ENCODE peak calls at places on chromosomes 6 and 20, in four cellular contexts. Y, J, N and S are unnamed samples.
A peak's percentile ranks its signal among the peaks of the same experiment; 100 is the strongest.

GRCh38 chr6:167543602-167544506 is 219.0 kb downstream of the TTLL2 start:
- DNase-seq in Y (no peak), J (no peak), N (peak; percentile 20), S (no peak)

GRCh38 chr20:43386878-43387277 is 70.8 kb upstream of the SRSF6 start:
- DNase-seq in Y (no peak), J (no peak), N (no peak), S (no peak)

GRCh38 chr6:106087548-106088325 is 1.6 kb downstream of the PRDM1 start:
- DNase-seq in Y (no peak), J (peak; percentile 52), N (peak; percentile 85), S (no peak)

GRCh38 chr20:1894471-1894950 is 696 bp upstream of the SIRPA start:
- DNase-seq in Y (peak; percentile 62), J (peak; percentile 80), N (peak; percentile 71), S (no peak)

GRCh38 chr20:34560141-34560523 is 1.6 kb downstream of the MAP1LC3A start:
- DNase-seq in Y (peak; percentile 81), J (no peak), N (no peak), S (no peak)

GRCh38 chr6:31035862-31036497 is 25.7 kb downstream of the MUC22 start:
- DNase-seq in Y (no peak), J (no peak), N (no peak), S (no peak)

GRCh38 chr6:129593233-129593564 is 116.8 kb downstream of the ARHGAP18 start:
- DNase-seq in Y (peak; percentile 80), J (no peak), N (peak; percentile 72), S (no peak)

GRCh38 chr6:38187285-38187684 is 367.8 kb downstream of the ZFAND3 start:
- DNase-seq in Y (peak; percentile 25), J (peak; percentile 72), N (no peak), S (no peak)

GRCh38 chr6:135680964-135681913 is 170.3 kb upstream of the PDE7B start:
- DNase-seq in Y (peak; percentile 50), J (no peak), N (peak; percentile 36), S (no peak)

GRCh38 chr20:20685635-20686034 is 26.8 kb downstream of the RALGAPA2 start:
- DNase-seq in Y (peak; percentile 59), J (no peak), N (no peak), S (no peak)

GRCh38 chr6:27213544-27214125 is 33.9 kb upstream of the PRSS16 start:
- DNase-seq in Y (no peak), J (peak; percentile 82), N (peak; percentile 40), S (no peak)

GRCh38 chr6:151180321-151180720 is 59.4 kb upstream of the AKAP12 start:
- DNase-seq in Y (no peak), J (no peak), N (no peak), S (no peak)

GRCh38 chr20:21505810-21506530 is 7.9 kb downstream of the NKX2-2 start:
- DNase-seq in Y (peak; percentile 69), J (peak; percentile 72), N (peak; percentile 39), S (peak; percentile 66)

GRCh38 chr6:27584326-27584725 is 111.4 kb upstream of the ZNF184 start:
- DNase-seq in Y (no peak), J (no peak), N (no peak), S (no peak)

GRCh38 chr6:73339340-73339739 is 14.7 kb downstream of the DPPA5 start:
- DNase-seq in Y (no peak), J (peak; percentile 48), N (peak; percentile 3), S (no peak)

DNA sequence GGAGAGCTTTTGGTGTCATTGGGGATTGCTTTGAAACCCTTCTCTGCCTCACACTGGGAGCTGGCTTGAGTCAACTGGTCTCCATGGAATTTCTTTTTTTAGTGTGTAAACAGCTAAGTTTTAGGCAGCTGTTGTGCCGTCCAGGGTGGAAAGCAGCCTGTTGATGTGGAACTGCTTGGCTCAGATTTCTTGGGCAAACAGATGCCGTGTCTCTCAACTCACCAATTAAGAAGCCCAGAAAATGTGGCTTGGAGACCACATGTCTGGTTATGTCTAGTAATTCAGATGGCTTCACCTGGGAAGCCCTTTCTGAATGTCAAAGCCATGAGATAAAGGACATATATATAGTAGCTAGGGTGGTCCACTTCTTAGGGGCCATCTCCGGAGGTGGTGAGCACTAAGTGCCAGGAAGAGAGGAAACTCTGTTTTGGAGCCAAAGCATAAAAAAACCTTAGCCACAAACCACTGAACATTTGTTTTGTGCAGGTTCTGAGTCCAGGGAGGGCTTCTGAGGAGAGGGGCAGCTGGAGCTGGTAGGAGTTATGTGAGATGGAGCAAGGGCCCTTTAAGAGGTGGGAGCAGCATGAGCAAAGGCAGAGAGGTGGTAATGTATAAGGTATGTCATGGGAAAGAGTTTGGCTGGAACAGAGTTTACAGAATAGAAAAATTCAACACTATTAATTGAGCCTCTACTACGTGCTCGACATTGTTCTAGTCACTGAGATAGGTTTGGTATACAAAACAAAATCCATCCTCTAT is 31.2 kb downstream of the SRSF3 start:
- DNase-seq in Y (peak; percentile 14), J (no peak), N (peak; percentile 68), S (no peak)
- H3K27ac ChIP-seq in Y (no peak overlapping the region), J (no peak overlapping the region), N (peak overlapping the region; percentile 49), S (peak overlapping the region; percentile 18)

GRCh38 chr6:220736-221475 is 71.4 kb upstream of the DUSP22 start:
- DNase-seq in Y (no peak), J (no peak), N (peak; percentile 38), S (no peak)
- H3K4me3 ChIP-seq in Y (no peak overlapping the region), J (no peak overlapping the region), N (no peak overlapping the region), S (no peak overlapping the region)

DNA sequence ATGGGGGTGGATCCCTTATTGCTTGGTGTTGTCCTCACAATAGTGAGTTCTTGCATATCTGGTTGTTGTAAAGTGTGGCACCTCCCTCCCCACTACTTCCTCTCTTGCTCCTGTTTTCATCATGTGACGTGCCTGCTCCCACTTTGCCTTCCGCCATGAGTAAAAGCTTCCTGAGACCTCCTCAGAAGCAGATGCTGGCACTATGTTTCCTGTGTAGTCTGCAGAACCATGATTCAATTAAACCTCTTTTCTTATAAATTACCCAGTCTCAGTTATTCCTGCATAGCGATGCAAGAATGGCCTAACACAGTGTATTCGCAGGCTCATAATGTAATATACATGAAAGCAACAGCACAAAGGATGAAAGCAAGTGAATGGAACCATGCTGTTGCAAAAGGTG is 28.4 kb upstream of the ANKRD60 start:
- DNase-seq in Y (no peak), J (peak; percentile 57), N (no peak), S (no peak)
- H3K27ac ChIP-seq in Y (no peak overlapping the region), J (no peak overlapping the region), N (no peak overlapping the region), S (no peak overlapping the region)

GRCh38 chr6:3389390-3390167 is 67.3 kb downstream of the SLC22A23 start:
- DNase-seq in Y (peak; percentile 70), J (no peak), N (peak; percentile 94), S (no peak)
- H3K4me3 ChIP-seq in Y (no peak overlapping the region), J (no peak overlapping the region), N (no peak overlapping the region), S (no peak overlapping the region)

DNA sequence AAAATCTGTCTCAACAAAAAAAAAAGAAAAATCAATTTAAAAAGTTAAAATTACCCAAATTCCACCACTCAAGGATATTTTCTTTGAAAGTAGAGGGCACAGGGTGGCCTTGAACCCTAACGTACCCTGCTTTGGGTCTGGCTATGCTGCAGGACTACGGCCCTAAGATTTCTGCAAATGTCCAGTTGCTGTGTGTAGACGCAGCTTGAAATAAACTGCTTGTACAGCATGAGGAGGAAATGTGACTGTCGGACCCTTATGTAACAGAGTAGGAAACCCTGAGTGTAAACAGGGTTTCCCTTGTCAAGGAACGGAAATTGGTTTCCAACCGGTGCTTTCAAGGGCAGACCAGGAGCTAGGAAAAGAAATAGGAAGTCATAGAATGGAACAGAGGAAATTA is 60.8 kb upstream of the SHLD1 start:
- DNase-seq in Y (no peak), J (no peak), N (no peak), S (no peak)
- H3K27ac ChIP-seq in Y (no peak overlapping the region), J (no peak overlapping the region), N (no peak overlapping the region), S (peak overlapping the region; percentile 73)

GRCh38 chr6:83709748-83710050 is 798 bp upstream of the SNAP91 start:
- DNase-seq in Y (no peak), J (no peak), N (no peak), S (no peak)
- H3K4me3 ChIP-seq in Y (no peak overlapping the region), J (no peak overlapping the region), N (no peak overlapping the region), S (no peak overlapping the region)

GRCh38 chr20:25527949-25528348 is 57.4 kb downstream of the NINL start:
- DNase-seq in Y (no peak), J (no peak), N (no peak), S (no peak)
- H3K27ac ChIP-seq in Y (no peak overlapping the region), J (no peak overlapping the region), N (no peak overlapping the region), S (no peak overlapping the region)

DNA sequence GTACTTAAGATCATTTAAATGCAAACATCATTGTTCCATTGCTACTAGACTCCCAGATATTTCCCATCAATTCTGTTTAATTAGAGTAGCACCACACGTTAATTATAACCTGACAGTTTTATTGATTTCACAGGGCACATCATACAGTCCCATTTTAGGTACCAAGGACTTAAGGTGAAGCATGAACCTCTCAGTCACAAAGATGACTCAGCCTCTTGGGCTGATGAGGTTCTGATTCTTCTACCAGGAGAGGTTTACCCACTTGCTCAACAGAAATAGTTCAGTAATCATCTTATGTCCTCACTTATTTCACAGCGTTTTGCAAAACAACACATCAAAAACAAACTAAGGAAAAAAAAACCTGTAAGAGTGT is 98.5 kb downstream of the HIVEP2 start:
- DNase-seq in Y (no peak), J (peak; percentile 43), N (peak; percentile 70), S (no peak)
- H3K4me3 ChIP-seq in Y (no peak overlapping the region), J (no peak overlapping the region), N (no peak overlapping the region), S (no peak overlapping the region)

GRCh38 chr20:3890999-3891929 is 2.1 kb downstream of the PANK2 start:
- DNase-seq in Y (no peak), J (no peak), N (no peak), S (no peak)
- H3K27ac ChIP-seq in Y (no peak overlapping the region), J (no peak overlapping the region), N (no peak overlapping the region), S (no peak overlapping the region)

GRCh38 chr6:148831064-148831463 is 84.2 kb downstream of the UST start:
- DNase-seq in Y (no peak), J (no peak), N (no peak), S (no peak)
- H3K4me3 ChIP-seq in Y (no peak overlapping the region), J (no peak overlapping the region), N (no peak overlapping the region), S (no peak overlapping the region)